ENCODE peak calls at places on chromosomes 6 and 20, in four cellular contexts. U is colonic mucosa; X is CD8-positive, alpha-beta T cell; K is lower lobe of right lung. B is an unnamed sample.

GRCh38 chr6:132937466-132937906 is 123.1 kb downstream of the RPS12 start:
- DNase-seq in K (no peak), X (no peak), U (peak; percentile 30), B (no peak)

GRCh38 chr20:58691773-58692578 is 624 bp upstream of the NPEPL1 start:
- DNase-seq in K (peak; percentile 85), X (no peak), U (peak; percentile 34), B (peak; percentile 56)

GRCh38 chr6:125486881-125487280 is 185.1 kb upstream of the HDDC2 start:
- DNase-seq in U (no peak), K (no peak), X (no peak), B (no peak)

GRCh38 chr6:159821726-159822125 is 21.6 kb downstream of the PNLDC1 start:
- DNase-seq in U (no peak), X (no peak), K (no peak), B (no peak)

GRCh38 chr6:62236784-62237183 is 49.2 kb downstream of the KHDRBS2 start:
- DNase-seq in X (no peak), K (no peak), U (no peak), B (no peak)

GRCh38 chr20:36355469-36356171 is 49.5 kb downstream of the DLGAP4 start:
- DNase-seq in X (no peak), K (no peak), U (no peak), B (no peak)

GRCh38 chr6:107418118-107418517 is 41.2 kb downstream of the PDSS2 start:
- DNase-seq in K (no peak), U (no peak), X (no peak), B (no peak)

GRCh38 chr6:161273356-161273751 is 507 bp downstream of the AGPAT4 start:
- DNase-seq in X (peak; percentile 25), K (peak; percentile 58), U (no peak), B (no peak)

GRCh38 chr6:122808121-122808885 is 19.2 kb downstream of the SMPDL3A start:
- DNase-seq in U (no peak), K (no peak), X (no peak), B (no peak)

GRCh38 chr6:35473075-35473848 is 5.1 kb downstream of the RPL10A start:
- DNase-seq in K (no peak), U (no peak), X (no peak), B (no peak)

GRCh38 chr6:36642913-36643817 is 35.3 kb upstream of the CDKN1A start:
- DNase-seq in U (peak; percentile 97), K (peak; percentile 58), X (no peak), B (peak; percentile 86)

GRCh38 chr6:33702345-33702977 is 9.0 kb downstream of the UQCC2 start:
- DNase-seq in U (no peak), X (no peak), K (peak; percentile 48), B (no peak)

GRCh38 chr6:165515963-165516624 is 146.9 kb downstream of the PDE10A start:
- DNase-seq in U (no peak), K (no peak), X (no peak), B (no peak)

GRCh38 chr6:137734005-137734874 is 132.8 kb upstream of the TNFAIP3 start:
- DNase-seq in X (no peak), K (no peak), U (no peak), B (no peak)

GRCh38 chr6:137729866-137730629 is 137.0 kb upstream of the TNFAIP3 start:
- DNase-seq in K (no peak), U (no peak), X (no peak), B (no peak)

GRCh38 chr6:137733353-137733746 is 133.7 kb upstream of the TNFAIP3 start:
- DNase-seq in U (no peak), X (no peak), K (no peak), B (no peak)

GRCh38 chr6:137731600-137731959 is 135.5 kb upstream of the TNFAIP3 start:
- DNase-seq in U (no peak), K (no peak), X (no peak), B (no peak)

GRCh38 chr6:137731960-137732616 is 135.0 kb upstream of the TNFAIP3 start:
- DNase-seq in X (no peak), U (no peak), K (no peak), B (no peak)
- H3K4me1 ChIP-seq in X (no peaks in the 10 kb centered on the region), U (peaks cover 4% of the 10 kb centered on the region), K (peaks cover 16% of the 10 kb centered on the region), B (peaks cover 26% of the 10 kb centered on the region)

GRCh38 chr6:43823879-43824740 is 54.1 kb downstream of the VEGFA start:
- DNase-seq in K (peak; percentile 70), U (peak; percentile 66), X (no peak), B (no peak)
- TF ChIP-seq CTCF in K (no peak), U (no peak), X (no peak), B (no peak)

GRCh38 chr20:63932606-63933160 is 23.5 kb downstream of the UCKL1 start:
- DNase-seq in X (no peak), K (no peak), U (no peak), B (no peak)
- H3K4me1 ChIP-seq in X (no peaks in the 10 kb centered on the region), K (no peaks in the 10 kb centered on the region), U (no peaks in the 10 kb centered on the region), B (peaks cover 48% of the 10 kb centered on the region)

GRCh38 chr6:95867205-95867604 is 148.6 kb upstream of the FUT9 start:
- DNase-seq in K (no peak), U (no peak), X (no peak), B (no peak)

GRCh38 chr6:95865857-95866256 is 149.9 kb upstream of the FUT9 start:
- DNase-seq in U (no peak), K (no peak), X (no peak), B (no peak)

DNA sequence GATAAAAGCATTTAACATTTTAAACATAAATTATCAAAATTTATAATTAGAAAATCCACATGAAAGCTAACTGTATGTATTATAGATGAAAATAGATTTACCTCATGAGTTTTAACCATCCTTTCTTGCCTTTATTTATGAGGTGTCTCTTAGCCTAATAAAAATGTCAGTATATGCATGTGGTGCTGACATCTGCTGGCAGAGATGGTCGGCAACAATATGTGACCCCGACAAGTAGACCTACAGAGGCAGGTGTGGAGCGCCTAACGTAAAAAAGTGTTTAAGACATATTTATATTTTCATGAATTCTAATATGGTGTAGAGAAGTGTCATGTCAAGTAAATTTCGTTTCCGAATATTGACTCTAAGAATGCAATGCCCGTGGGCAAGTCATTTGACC is 149.0 kb upstream of the FUT9 start:
- DNase-seq in U (no peak), X (no peak), K (no peak), B (no peak)
- TF ChIP-seq CTCF in U (peak; percentile 18), X (no peak), K (peak; percentile 29), B (peak; percentile 59)

GRCh38 chr6:111274593-111275217 is 187.4 kb downstream of the SLC16A10 start:
- DNase-seq in K (no peak), U (no peak), X (no peak), B (no peak)
- H3K4me1 ChIP-seq in K (no peaks in the 10 kb centered on the region), U (no peaks in the 10 kb centered on the region), X (no peaks in the 10 kb centered on the region), B (no peaks in the 10 kb centered on the region)